ENCODE peak calls at places on chromosomes 16 and 17, in six cellular contexts. One of them, this sample, is unnamed.

GRCh38 chr17:44396946-44397345 is 7.5 kb upstream of the ITGA2B start:
- DNase-seq in activated CD4-positive, alpha-beta T cell treated with anti-CD3 and anti-CD28 coated beads for 48 hours: no peak
- DNase-seq in effector memory CD4-positive, alpha-beta T cell: no peak
- DNase-seq in activated naive CD4-positive, alpha-beta T cell treated with Interleukin-2 at 50 U/mL for 16 hours: no peak
- DNase-seq in iris pigment epithelial cell: no peak
- DNase-seq in NB4: no peak
- DNase-seq in this sample: no peak

GRCh38 chr17:6924121-6924676 is 71.7 kb upstream of the ALOX12 start:
- DNase-seq in NB4: no peak
- DNase-seq in iris pigment epithelial cell: peak; percentile 6
- DNase-seq in effector memory CD4-positive, alpha-beta T cell: no peak
- DNase-seq in activated CD4-positive, alpha-beta T cell treated with anti-CD3 and anti-CD28 coated beads for 48 hours: peak; percentile 21
- DNase-seq in activated naive CD4-positive, alpha-beta T cell treated with Interleukin-2 at 50 U/mL for 16 hours: no peak
- DNase-seq in this sample: no peak

GRCh38 chr16:59412275-59412841 is 678.2 kb upstream of the GOT2 start:
- DNase-seq in NB4: no peak
- DNase-seq in activated naive CD4-positive, alpha-beta T cell treated with Interleukin-2 at 50 U/mL for 16 hours: no peak
- DNase-seq in iris pigment epithelial cell: peak; percentile 6
- DNase-seq in activated CD4-positive, alpha-beta T cell treated with anti-CD3 and anti-CD28 coated beads for 48 hours: no peak
- DNase-seq in effector memory CD4-positive, alpha-beta T cell: no peak
- DNase-seq in this sample: no peak

GRCh38 chr17:39813631-39814030 is 50.5 kb downstream of the IKZF3 start:
- DNase-seq in effector memory CD4-positive, alpha-beta T cell: peak; percentile 58
- DNase-seq in activated naive CD4-positive, alpha-beta T cell treated with Interleukin-2 at 50 U/mL for 16 hours: peak; percentile 53
- DNase-seq in activated CD4-positive, alpha-beta T cell treated with anti-CD3 and anti-CD28 coated beads for 48 hours: peak; percentile 63
- DNase-seq in iris pigment epithelial cell: no peak
- DNase-seq in NB4: peak; percentile 43
- DNase-seq in this sample: no peak

GRCh38 chr17:2571523-2572303 is 21.7 kb upstream of the PAFAH1B1 start:
- DNase-seq in activated naive CD4-positive, alpha-beta T cell treated with Interleukin-2 at 50 U/mL for 16 hours: no peak
- DNase-seq in iris pigment epithelial cell: no peak
- DNase-seq in effector memory CD4-positive, alpha-beta T cell: no peak
- DNase-seq in NB4: no peak
- DNase-seq in activated CD4-positive, alpha-beta T cell treated with anti-CD3 and anti-CD28 coated beads for 48 hours: no peak
- DNase-seq in this sample: no peak

GRCh38 chr16:62573466-62573865 is 537.2 kb upstream of the CDH8 start:
- DNase-seq in effector memory CD4-positive, alpha-beta T cell: no peak
- DNase-seq in activated naive CD4-positive, alpha-beta T cell treated with Interleukin-2 at 50 U/mL for 16 hours: no peak
- DNase-seq in NB4: no peak
- DNase-seq in activated CD4-positive, alpha-beta T cell treated with anti-CD3 and anti-CD28 coated beads for 48 hours: no peak
- DNase-seq in iris pigment epithelial cell: no peak
- DNase-seq in this sample: no peak

GRCh38 chr16:29729116-29729521 is 16.7 kb downstream of the C16orf54 start:
- DNase-seq in activated naive CD4-positive, alpha-beta T cell treated with Interleukin-2 at 50 U/mL for 16 hours: no peak
- DNase-seq in effector memory CD4-positive, alpha-beta T cell: no peak
- DNase-seq in NB4: peak; percentile 49
- DNase-seq in activated CD4-positive, alpha-beta T cell treated with anti-CD3 and anti-CD28 coated beads for 48 hours: no peak
- DNase-seq in iris pigment epithelial cell: peak; percentile 35
- DNase-seq in this sample: no peak

GRCh38 chr17:44112284-44113280 is 10.9 kb downstream of the HDAC5 start:
- DNase-seq in NB4: no peak
- DNase-seq in effector memory CD4-positive, alpha-beta T cell: no peak
- DNase-seq in activated CD4-positive, alpha-beta T cell treated with anti-CD3 and anti-CD28 coated beads for 48 hours: no peak
- DNase-seq in activated naive CD4-positive, alpha-beta T cell treated with Interleukin-2 at 50 U/mL for 16 hours: no peak
- DNase-seq in iris pigment epithelial cell: no peak
- DNase-seq in this sample: no peak

GRCh38 chr16:62657116-62657515 is 620.9 kb upstream of the CDH8 start:
- DNase-seq in activated CD4-positive, alpha-beta T cell treated with anti-CD3 and anti-CD28 coated beads for 48 hours: no peak
- DNase-seq in iris pigment epithelial cell: no peak
- DNase-seq in effector memory CD4-positive, alpha-beta T cell: no peak
- DNase-seq in NB4: no peak
- DNase-seq in activated naive CD4-positive, alpha-beta T cell treated with Interleukin-2 at 50 U/mL for 16 hours: no peak
- DNase-seq in this sample: no peak

GRCh38 chr16:56424791-56425438 is 430 bp downstream of the AMFR start:
- DNase-seq in effector memory CD4-positive, alpha-beta T cell: peak; percentile 21
- DNase-seq in iris pigment epithelial cell: no peak
- DNase-seq in NB4: peak; percentile 42
- DNase-seq in activated CD4-positive, alpha-beta T cell treated with anti-CD3 and anti-CD28 coated beads for 48 hours: peak; percentile 26
- DNase-seq in activated naive CD4-positive, alpha-beta T cell treated with Interleukin-2 at 50 U/mL for 16 hours: peak; percentile 49
- DNase-seq in this sample: no peak

GRCh38 chr16:97822-98221 is 19.8 kb downstream of the MPG start:
- DNase-seq in effector memory CD4-positive, alpha-beta T cell: no peak
- DNase-seq in activated naive CD4-positive, alpha-beta T cell treated with Interleukin-2 at 50 U/mL for 16 hours: no peak
- DNase-seq in NB4: no peak
- DNase-seq in iris pigment epithelial cell: peak; percentile 52
- DNase-seq in activated CD4-positive, alpha-beta T cell treated with anti-CD3 and anti-CD28 coated beads for 48 hours: no peak
- DNase-seq in this sample: no peak

GRCh38 chr17:77438241-77439204 is 297.8 kb downstream of the SEC14L1 start:
- DNase-seq in activated naive CD4-positive, alpha-beta T cell treated with Interleukin-2 at 50 U/mL for 16 hours: no peak
- DNase-seq in activated CD4-positive, alpha-beta T cell treated with anti-CD3 and anti-CD28 coated beads for 48 hours: no peak
- DNase-seq in effector memory CD4-positive, alpha-beta T cell: no peak
- DNase-seq in iris pigment epithelial cell: no peak
- DNase-seq in NB4: peak; percentile 47
- DNase-seq in this sample: no peak

GRCh38 chr16:70151391-70151790 is 22.2 kb upstream of the CLEC18C start:
- DNase-seq in NB4: no peak
- DNase-seq in activated naive CD4-positive, alpha-beta T cell treated with Interleukin-2 at 50 U/mL for 16 hours: no peak
- DNase-seq in effector memory CD4-positive, alpha-beta T cell: no peak
- DNase-seq in activated CD4-positive, alpha-beta T cell treated with anti-CD3 and anti-CD28 coated beads for 48 hours: no peak
- DNase-seq in iris pigment epithelial cell: no peak
- DNase-seq in this sample: no peak

GRCh38 chr17:16888413-16889087 is 83.4 kb downstream of the TNFRSF13B start:
- DNase-seq in iris pigment epithelial cell: no peak
- DNase-seq in effector memory CD4-positive, alpha-beta T cell: no peak
- DNase-seq in activated naive CD4-positive, alpha-beta T cell treated with Interleukin-2 at 50 U/mL for 16 hours: no peak
- DNase-seq in NB4: no peak
- DNase-seq in activated CD4-positive, alpha-beta T cell treated with anti-CD3 and anti-CD28 coated beads for 48 hours: no peak
- DNase-seq in this sample: no peak

GRCh38 chr16:17938546-17938945 is 398.0 kb downstream of the NPIPA8 start:
- DNase-seq in NB4: no peak
- DNase-seq in activated CD4-positive, alpha-beta T cell treated with anti-CD3 and anti-CD28 coated beads for 48 hours: no peak
- DNase-seq in effector memory CD4-positive, alpha-beta T cell: no peak
- DNase-seq in iris pigment epithelial cell: no peak
- DNase-seq in activated naive CD4-positive, alpha-beta T cell treated with Interleukin-2 at 50 U/mL for 16 hours: no peak
- DNase-seq in this sample: no peak

GRCh38 chr16:1966460-1966859 is at the start of gene RNF151:
- DNase-seq in effector memory CD4-positive, alpha-beta T cell: no peak
- DNase-seq in NB4: no peak
- DNase-seq in activated naive CD4-positive, alpha-beta T cell treated with Interleukin-2 at 50 U/mL for 16 hours: no peak
- DNase-seq in iris pigment epithelial cell: no peak
- DNase-seq in activated CD4-positive, alpha-beta T cell treated with anti-CD3 and anti-CD28 coated beads for 48 hours: no peak
- DNase-seq in this sample: no peak

GRCh38 chr17:13293421-13293820 is 275.6 kb upstream of the ELAC2 start:
- DNase-seq in effector memory CD4-positive, alpha-beta T cell: no peak
- DNase-seq in NB4: no peak
- DNase-seq in activated naive CD4-positive, alpha-beta T cell treated with Interleukin-2 at 50 U/mL for 16 hours: no peak
- DNase-seq in activated CD4-positive, alpha-beta T cell treated with anti-CD3 and anti-CD28 coated beads for 48 hours: no peak
- DNase-seq in iris pigment epithelial cell: no peak
- DNase-seq in this sample: no peak

GRCh38 chr16:30046178-30046577 is 15.1 kb upstream of the TLCD3B start:
- DNase-seq in iris pigment epithelial cell: no peak
- DNase-seq in effector memory CD4-positive, alpha-beta T cell: no peak
- DNase-seq in activated naive CD4-positive, alpha-beta T cell treated with Interleukin-2 at 50 U/mL for 16 hours: no peak
- DNase-seq in activated CD4-positive, alpha-beta T cell treated with anti-CD3 and anti-CD28 coated beads for 48 hours: no peak
- DNase-seq in NB4: no peak
- DNase-seq in this sample: no peak

GRCh38 chr17:39194089-39194984 is 3.1 kb downstream of the CACNB1 start:
- DNase-seq in effector memory CD4-positive, alpha-beta T cell: no peak
- DNase-seq in NB4: peak; percentile 62
- DNase-seq in activated naive CD4-positive, alpha-beta T cell treated with Interleukin-2 at 50 U/mL for 16 hours: no peak
- DNase-seq in activated CD4-positive, alpha-beta T cell treated with anti-CD3 and anti-CD28 coated beads for 48 hours: no peak
- DNase-seq in iris pigment epithelial cell: peak; percentile 48
- DNase-seq in this sample: no peak

GRCh38 chr17:34740936-34741515 is 161.6 kb downstream of the TMEM132E start:
- DNase-seq in effector memory CD4-positive, alpha-beta T cell: no peak
- DNase-seq in activated CD4-positive, alpha-beta T cell treated with anti-CD3 and anti-CD28 coated beads for 48 hours: no peak
- DNase-seq in iris pigment epithelial cell: no peak
- DNase-seq in NB4: no peak
- DNase-seq in activated naive CD4-positive, alpha-beta T cell treated with Interleukin-2 at 50 U/mL for 16 hours: no peak
- DNase-seq in this sample: no peak

GRCh38 chr17:6756425-6757012 is 673 bp downstream of the XAF1 start:
- DNase-seq in effector memory CD4-positive, alpha-beta T cell: no peak
- DNase-seq in activated naive CD4-positive, alpha-beta T cell treated with Interleukin-2 at 50 U/mL for 16 hours: no peak
- DNase-seq in NB4: peak; percentile 18
- DNase-seq in activated CD4-positive, alpha-beta T cell treated with anti-CD3 and anti-CD28 coated beads for 48 hours: peak; percentile 21
- DNase-seq in iris pigment epithelial cell: no peak
- DNase-seq in this sample: no peak

GRCh38 chr17:38558751-38559024 is 47.1 kb downstream of the SRCIN1 start:
- DNase-seq in activated naive CD4-positive, alpha-beta T cell treated with Interleukin-2 at 50 U/mL for 16 hours: no peak
- DNase-seq in effector memory CD4-positive, alpha-beta T cell: no peak
- DNase-seq in NB4: no peak
- DNase-seq in iris pigment epithelial cell: no peak
- DNase-seq in activated CD4-positive, alpha-beta T cell treated with anti-CD3 and anti-CD28 coated beads for 48 hours: no peak
- DNase-seq in this sample: no peak

GRCh38 chr17:57622886-57623433 is 122.1 kb downstream of the CCDC182 start:
- DNase-seq in activated CD4-positive, alpha-beta T cell treated with anti-CD3 and anti-CD28 coated beads for 48 hours: peak; percentile 50
- DNase-seq in NB4: peak; percentile 36
- DNase-seq in activated naive CD4-positive, alpha-beta T cell treated with Interleukin-2 at 50 U/mL for 16 hours: no peak
- DNase-seq in iris pigment epithelial cell: peak; percentile 88
- DNase-seq in effector memory CD4-positive, alpha-beta T cell: no peak
- DNase-seq in this sample: peak; percentile 34

GRCh38 chr17:48728232-48729231 is at the start of gene HOXB13:
- DNase-seq in activated CD4-positive, alpha-beta T cell treated with anti-CD3 and anti-CD28 coated beads for 48 hours: peak; percentile 68
- DNase-seq in iris pigment epithelial cell: peak; percentile 22
- DNase-seq in NB4: no peak
- DNase-seq in activated naive CD4-positive, alpha-beta T cell treated with Interleukin-2 at 50 U/mL for 16 hours: peak; percentile 42
- DNase-seq in effector memory CD4-positive, alpha-beta T cell: peak; percentile 20
- DNase-seq in this sample: no peak

GRCh38 chr16:77600555-77600954 is 121.8 kb upstream of the NUDT7 start:
- DNase-seq in activated naive CD4-positive, alpha-beta T cell treated with Interleukin-2 at 50 U/mL for 16 hours: no peak
- DNase-seq in NB4: no peak
- DNase-seq in effector memory CD4-positive, alpha-beta T cell: no peak
- DNase-seq in activated CD4-positive, alpha-beta T cell treated with anti-CD3 and anti-CD28 coated beads for 48 hours: no peak
- DNase-seq in iris pigment epithelial cell: no peak
- DNase-seq in this sample: no peak

GRCh38 chr16:4613636-4614570 is 785 bp downstream of the UBALD1 start:
- DNase-seq in activated CD4-positive, alpha-beta T cell treated with anti-CD3 and anti-CD28 coated beads for 48 hours: peak; percentile 69
- DNase-seq in effector memory CD4-positive, alpha-beta T cell: no peak
- DNase-seq in activated naive CD4-positive, alpha-beta T cell treated with Interleukin-2 at 50 U/mL for 16 hours: peak; percentile 41
- DNase-seq in NB4: peak; percentile 73
- DNase-seq in iris pigment epithelial cell: peak; percentile 42
- DNase-seq in this sample: no peak

GRCh38 chr17:27669850-27670249 is 38.9 kb downstream of the LGALS9 start:
- DNase-seq in iris pigment epithelial cell: no peak
- DNase-seq in NB4: no peak
- DNase-seq in effector memory CD4-positive, alpha-beta T cell: no peak
- DNase-seq in activated naive CD4-positive, alpha-beta T cell treated with Interleukin-2 at 50 U/mL for 16 hours: no peak
- DNase-seq in activated CD4-positive, alpha-beta T cell treated with anti-CD3 and anti-CD28 coated beads for 48 hours: no peak
- DNase-seq in this sample: no peak

GRCh38 chr16:48393843-48394703 is 8.9 kb upstream of the SIAH1 start:
- DNase-seq in activated naive CD4-positive, alpha-beta T cell treated with Interleukin-2 at 50 U/mL for 16 hours: peak; percentile 16
- DNase-seq in effector memory CD4-positive, alpha-beta T cell: no peak
- DNase-seq in activated CD4-positive, alpha-beta T cell treated with anti-CD3 and anti-CD28 coated beads for 48 hours: peak; percentile 39
- DNase-seq in NB4: no peak
- DNase-seq in iris pigment epithelial cell: peak; percentile 89
- DNase-seq in this sample: no peak

GRCh38 chr17:77882040-77882439 is 76.5 kb upstream of the TNRC6C start:
- DNase-seq in activated naive CD4-positive, alpha-beta T cell treated with Interleukin-2 at 50 U/mL for 16 hours: no peak
- DNase-seq in effector memory CD4-positive, alpha-beta T cell: no peak
- DNase-seq in activated CD4-positive, alpha-beta T cell treated with anti-CD3 and anti-CD28 coated beads for 48 hours: no peak
- DNase-seq in iris pigment epithelial cell: no peak
- DNase-seq in NB4: no peak
- DNase-seq in this sample: no peak

GRCh38 chr17:21081967-21082366 is 39.2 kb upstream of the USP22 start:
- DNase-seq in activated naive CD4-positive, alpha-beta T cell treated with Interleukin-2 at 50 U/mL for 16 hours: no peak
- DNase-seq in activated CD4-positive, alpha-beta T cell treated with anti-CD3 and anti-CD28 coated beads for 48 hours: no peak
- DNase-seq in NB4: no peak
- DNase-seq in effector memory CD4-positive, alpha-beta T cell: no peak
- DNase-seq in iris pigment epithelial cell: no peak
- DNase-seq in this sample: no peak

GRCh38 chr17:63022567-63022966 is 56.5 kb downstream of the TANC2 start:
- DNase-seq in NB4: no peak
- DNase-seq in activated CD4-positive, alpha-beta T cell treated with anti-CD3 and anti-CD28 coated beads for 48 hours: no peak
- DNase-seq in effector memory CD4-positive, alpha-beta T cell: no peak
- DNase-seq in activated naive CD4-positive, alpha-beta T cell treated with Interleukin-2 at 50 U/mL for 16 hours: no peak
- DNase-seq in iris pigment epithelial cell: no peak
- DNase-seq in this sample: no peak

GRCh38 chr16:49543315-49543946 is 169.8 kb downstream of the C16orf78 start:
- DNase-seq in effector memory CD4-positive, alpha-beta T cell: no peak
- DNase-seq in iris pigment epithelial cell: no peak
- DNase-seq in activated naive CD4-positive, alpha-beta T cell treated with Interleukin-2 at 50 U/mL for 16 hours: no peak
- DNase-seq in NB4: no peak
- DNase-seq in activated CD4-positive, alpha-beta T cell treated with anti-CD3 and anti-CD28 coated beads for 48 hours: no peak
- DNase-seq in this sample: no peak

GRCh38 chr17:55571095-55571494 is 59.8 kb upstream of the SMIM36 start:
- DNase-seq in effector memory CD4-positive, alpha-beta T cell: no peak
- DNase-seq in activated naive CD4-positive, alpha-beta T cell treated with Interleukin-2 at 50 U/mL for 16 hours: no peak
- DNase-seq in NB4: no peak
- DNase-seq in activated CD4-positive, alpha-beta T cell treated with anti-CD3 and anti-CD28 coated beads for 48 hours: no peak
- DNase-seq in iris pigment epithelial cell: peak; percentile 61
- DNase-seq in this sample: no peak

GRCh38 chr16:55045329-55046145 is 114.9 kb downstream of the IRX5 start:
- DNase-seq in NB4: no peak
- DNase-seq in activated naive CD4-positive, alpha-beta T cell treated with Interleukin-2 at 50 U/mL for 16 hours: no peak
- DNase-seq in activated CD4-positive, alpha-beta T cell treated with anti-CD3 and anti-CD28 coated beads for 48 hours: no peak
- DNase-seq in iris pigment epithelial cell: no peak
- DNase-seq in effector memory CD4-positive, alpha-beta T cell: no peak
- DNase-seq in this sample: no peak

GRCh38 chr17:17812211-17813054 is 24.4 kb downstream of the SREBF1 start:
- DNase-seq in iris pigment epithelial cell: peak; percentile 52
- DNase-seq in NB4: peak; percentile 71
- DNase-seq in effector memory CD4-positive, alpha-beta T cell: peak; percentile 56
- DNase-seq in activated CD4-positive, alpha-beta T cell treated with anti-CD3 and anti-CD28 coated beads for 48 hours: peak; percentile 74
- DNase-seq in activated naive CD4-positive, alpha-beta T cell treated with Interleukin-2 at 50 U/mL for 16 hours: peak; percentile 74
- DNase-seq in this sample: no peak

GRCh38 chr17:3316836-3317235 is 18.7 kb upstream of the OR3A1 start:
- DNase-seq in activated CD4-positive, alpha-beta T cell treated with anti-CD3 and anti-CD28 coated beads for 48 hours: no peak
- DNase-seq in effector memory CD4-positive, alpha-beta T cell: no peak
- DNase-seq in NB4: no peak
- DNase-seq in activated naive CD4-positive, alpha-beta T cell treated with Interleukin-2 at 50 U/mL for 16 hours: no peak
- DNase-seq in iris pigment epithelial cell: no peak
- DNase-seq in this sample: no peak